ENCODE peak calls at places on chromosomes 5 and 9, in six cellular contexts. B, E, I, L, D and G are unnamed samples.

GRCh38 chr9:113911850-113912249 is 35.7 kb downstream of the ZNF618 start:
- DNase-seq in D (no peak), B (no peak), I (no peak), E (no peak), L (no peak), G (no peak)

GRCh38 chr5:92861531-92862285 is 719.3 kb downstream of the NR2F1-AS1 start:
- DNase-seq in L (no peak), D (no peak), I (no peak), E (no peak), B (no peak), G (no peak)

GRCh38 chr5:50593681-50594080 is 72.8 kb upstream of the PARP8 start:
- DNase-seq in B (no peak), D (no peak), I (no peak), E (no peak), L (no peak), G (no peak)

GRCh38 chr9:121699271-121700164 is 48.1 kb downstream of the DAB2IP start:
- DNase-seq in I (no peak), D (no peak), L (no peak), E (no peak), B (no peak), G (peak)

GRCh38 chr9:116806075-116806474 is 119.0 kb downstream of the TRIM32 start:
- DNase-seq in I (no peak), D (no peak), E (no peak), B (no peak), L (peak), G (no peak)

GRCh38 chr5:174789596-174789995 is 65.2 kb downstream of the MSX2 start:
- DNase-seq in I (no peak), D (no peak), B (no peak), L (no peak), E (no peak), G (no peak)

GRCh38 chr9:99873531-99873930 is 32.9 kb upstream of the STX17 start:
- DNase-seq in B (peak), D (no peak), I (no peak), L (no peak), E (no peak), G (no peak)

GRCh38 chr5:163874431-163874830 is 369.0 kb downstream of the MAT2B start:
- DNase-seq in E (no peak), L (no peak), I (no peak), D (no peak), B (no peak), G (no peak)

GRCh38 chr9:72839140-72839539 is 113.7 kb downstream of the ALDH1A1 start:
- DNase-seq in B (no peak), I (no peak), E (no peak), L (no peak), D (no peak), G (no peak)

GRCh38 chr5:147483197-147483790 is 26.6 kb downstream of the DPYSL3 start:
- DNase-seq in L (no peak), B (no peak), D (no peak), I (no peak), E (no peak), G (no peak)

GRCh38 chr9:76654575-76654974 is 109.7 kb upstream of the PCA3 start:
- DNase-seq in D (no peak), E (no peak), L (no peak), B (no peak), I (no peak), G (no peak)

GRCh38 chr9:125747053-125747764 is at the start of gene PBX3:
- DNase-seq in D (no peak), E (no peak), L (peak), B (peak), I (no peak), G (peak)

GRCh38 chr5:171397599-171397998 is 9.9 kb downstream of the NPM1 start:
- DNase-seq in B (no peak), I (no peak), D (no peak), L (no peak), E (no peak), G (no peak)

GRCh38 chr5:132049093-132049492 is 11.4 kb upstream of the IL3 start:
- DNase-seq in L (no peak), I (no peak), B (no peak), E (no peak), D (no peak), G (no peak)

DNA sequence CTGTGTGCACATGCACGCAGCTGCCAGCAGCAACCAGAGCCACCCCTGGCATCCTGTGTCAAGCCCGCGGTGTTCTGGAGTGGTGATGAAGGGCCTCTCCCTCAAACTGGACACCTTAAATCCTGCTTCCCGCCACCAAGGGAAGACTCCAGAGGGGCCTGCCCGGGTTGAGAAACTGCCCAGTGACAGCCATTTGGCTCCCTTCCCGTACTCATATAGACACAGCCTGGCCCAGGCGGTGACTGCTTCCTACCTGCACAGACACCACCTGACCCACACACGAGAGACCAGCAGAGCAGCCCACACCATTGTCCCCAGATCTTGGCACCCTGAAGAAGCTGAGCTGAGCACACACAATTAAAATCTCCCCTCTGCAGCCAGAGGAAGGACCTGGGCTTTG is 78.2 kb downstream of the TSPAN17 start:
- DNase-seq in E (no peak), L (no peak), D (no peak), B (no peak), I (no peak), G (no peak)
- TF ChIP-seq CHD2 in E (no peak), L (no peak), D (no peak), B (no peak), I (no peak), G (no peak)

GRCh38 chr5:172902497-172903472 is 56.4 kb upstream of the RPL26L1 start:
- DNase-seq in L (peak), E (peak), I (no peak), D (no peak), B (peak), G (peak)

GRCh38 chr5:172898513-172899369 is 60.5 kb upstream of the RPL26L1 start:
- DNase-seq in D (no peak), L (no peak), B (no peak), E (no peak), I (no peak), G (no peak)

GRCh38 chr5:172901788-172902496 is 57.3 kb upstream of the RPL26L1 start:
- DNase-seq in D (no peak), E (no peak), I (no peak), B (peak), L (peak), G (no peak)

GRCh38 chr5:172899436-172899835 is 59.8 kb upstream of the RPL26L1 start:
- DNase-seq in E (no peak), D (no peak), I (no peak), L (no peak), B (no peak), G (no peak)

GRCh38 chr5:172901012-172901780 is 58.0 kb upstream of the RPL26L1 start:
- DNase-seq in I (no peak), E (peak), D (no peak), L (peak), B (no peak), G (no peak)
- TF ChIP-seq EP300 in I (no peak), E (no peak), D (no peak), L (peak), B (peak), G (no peak)

GRCh38 chr9:137671721-137672120 is 52.9 kb downstream of the EHMT1 start:
- DNase-seq in I (no peak), D (no peak), E (no peak), L (no peak), B (no peak), G (no peak)

GRCh38 chr9:137673871-137674270 is 55.1 kb downstream of the EHMT1 start:
- DNase-seq in L (no peak), B (no peak), I (no peak), E (no peak), D (no peak), G (peak)

GRCh38 chr9:137674307-137675305 is 55.8 kb downstream of the EHMT1 start:
- DNase-seq in E (no peak), L (no peak), B (no peak), I (no peak), D (no peak), G (no peak)

GRCh38 chr9:137671196-137671538 is 52.4 kb downstream of the EHMT1 start:
- DNase-seq in E (no peak), B (no peak), I (no peak), L (no peak), D (no peak), G (no peak)

DNA sequence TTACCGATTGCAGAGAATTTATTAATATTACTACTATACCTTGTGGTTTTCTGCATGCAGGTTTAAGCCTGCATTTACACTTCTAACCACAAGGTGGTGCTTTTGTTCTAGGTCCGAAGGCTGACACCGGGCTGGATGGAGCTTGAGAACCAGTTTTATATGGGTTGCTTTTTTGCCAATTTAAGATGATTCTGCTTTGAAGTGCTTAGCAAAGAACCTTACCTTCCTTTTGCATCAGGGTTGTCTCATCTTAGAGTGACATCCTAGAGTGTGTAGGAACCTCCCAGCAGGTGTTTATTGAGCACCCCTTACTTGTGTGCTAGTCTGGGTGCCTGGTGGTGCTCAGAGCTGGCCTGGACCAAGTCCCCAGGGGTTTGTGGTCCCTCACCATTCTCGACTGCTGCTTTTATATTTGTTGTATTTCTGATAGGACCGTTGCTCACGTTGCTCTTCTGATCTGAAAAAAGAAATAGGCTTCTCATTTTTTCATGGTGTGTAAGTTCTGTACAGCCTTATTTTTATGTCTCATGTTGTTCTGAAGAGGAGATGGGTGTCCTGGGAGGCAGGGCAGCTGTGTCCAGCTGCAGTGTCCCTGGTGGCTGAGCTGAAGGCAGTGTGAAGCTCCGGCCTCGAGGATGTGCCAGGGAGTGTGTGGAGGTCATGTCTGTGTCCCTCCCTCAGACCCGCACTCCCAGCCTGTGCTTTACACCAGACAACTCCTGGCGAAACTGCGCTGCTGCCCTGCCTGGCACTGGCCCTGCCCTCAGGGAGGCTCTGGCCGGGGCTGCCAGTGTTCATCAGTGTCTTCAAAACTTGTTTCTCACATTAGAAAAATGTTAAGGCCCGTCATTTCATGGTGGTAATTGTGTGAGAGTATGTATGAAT is 54.3 kb downstream of the EHMT1 start:
- DNase-seq in E (peak), D (peak), I (no peak), B (peak), L (peak), G (peak)
- TF ChIP-seq CHD2 in E (no peak), D (no peak), I (no peak), B (no peak), L (no peak), G (no peak)

GRCh38 chr9:128881884-128882676 is at the start of the genes KYAT1 and LRRC8A:
- DNase-seq in D (peak), L (peak), B (peak), E (peak), I (peak), G (peak)
- TF ChIP-seq EP300 in D (no peak), L (no peak), B (no peak), E (no peak), I (no peak), G (no peak)

GRCh38 chr5:78706381-78706780 is 57.8 kb upstream of the LHFPL2 start:
- DNase-seq in L (no peak), D (no peak), B (no peak), I (no peak), E (no peak), G (no peak)
- TF ChIP-seq CHD2 in L (no peak), D (no peak), B (no peak), I (no peak), E (no peak), G (no peak)

GRCh38 chr5:141560141-141560540 is 58.7 kb downstream of the DIAPH1 start:
- DNase-seq in D (no peak), L (no peak), I (no peak), B (no peak), E (no peak), G (no peak)

GRCh38 chr5:141560725-141561483 is 57.9 kb downstream of the DIAPH1 start:
- DNase-seq in L (peak), E (peak), B (no peak), I (peak), D (no peak), G (peak)

GRCh38 chr5:141565826-141566575 is 52.8 kb downstream of the DIAPH1 start:
- DNase-seq in B (no peak), L (no peak), I (no peak), E (no peak), D (no peak), G (no peak)

GRCh38 chr5:141567513-141568117 is 51.2 kb downstream of the DIAPH1 start:
- DNase-seq in L (no peak), E (no peak), B (no peak), I (no peak), D (no peak), G (peak)

GRCh38 chr5:141564216-141564692 is 54.5 kb downstream of the DIAPH1 start:
- DNase-seq in B (peak), I (peak), E (peak), L (peak), D (peak), G (peak)
- TF ChIP-seq EP300 in B (no peak), I (no peak), E (no peak), L (peak), D (no peak), G (no peak)

GRCh38 chr9:21994526-21994995 is at the start of gene CDKN2B-AS1:
- DNase-seq in I (no peak), D (no peak), E (no peak), L (no peak), B (no peak), G (peak)
- TF ChIP-seq CHD2 in I (no peak), D (no peak), E (no peak), L (no peak), B (no peak), G (no peak)

GRCh38 chr9:95188459-95188858 is 129.1 kb downstream of the FANCC start:
- DNase-seq in E (no peak), D (no peak), I (no peak), B (no peak), L (no peak), G (no peak)
- TF ChIP-seq EP300 in E (no peak), D (no peak), I (no peak), B (no peak), L (no peak), G (no peak)

GRCh38 chr5:10532421-10532820 is 31.4 kb upstream of the ANKRD33B start:
- DNase-seq in E (no peak), L (no peak), I (no peak), B (no peak), D (no peak), G (no peak)
- TF ChIP-seq CHD2 in E (no peak), L (no peak), I (no peak), B (no peak), D (no peak), G (no peak)

DNA sequence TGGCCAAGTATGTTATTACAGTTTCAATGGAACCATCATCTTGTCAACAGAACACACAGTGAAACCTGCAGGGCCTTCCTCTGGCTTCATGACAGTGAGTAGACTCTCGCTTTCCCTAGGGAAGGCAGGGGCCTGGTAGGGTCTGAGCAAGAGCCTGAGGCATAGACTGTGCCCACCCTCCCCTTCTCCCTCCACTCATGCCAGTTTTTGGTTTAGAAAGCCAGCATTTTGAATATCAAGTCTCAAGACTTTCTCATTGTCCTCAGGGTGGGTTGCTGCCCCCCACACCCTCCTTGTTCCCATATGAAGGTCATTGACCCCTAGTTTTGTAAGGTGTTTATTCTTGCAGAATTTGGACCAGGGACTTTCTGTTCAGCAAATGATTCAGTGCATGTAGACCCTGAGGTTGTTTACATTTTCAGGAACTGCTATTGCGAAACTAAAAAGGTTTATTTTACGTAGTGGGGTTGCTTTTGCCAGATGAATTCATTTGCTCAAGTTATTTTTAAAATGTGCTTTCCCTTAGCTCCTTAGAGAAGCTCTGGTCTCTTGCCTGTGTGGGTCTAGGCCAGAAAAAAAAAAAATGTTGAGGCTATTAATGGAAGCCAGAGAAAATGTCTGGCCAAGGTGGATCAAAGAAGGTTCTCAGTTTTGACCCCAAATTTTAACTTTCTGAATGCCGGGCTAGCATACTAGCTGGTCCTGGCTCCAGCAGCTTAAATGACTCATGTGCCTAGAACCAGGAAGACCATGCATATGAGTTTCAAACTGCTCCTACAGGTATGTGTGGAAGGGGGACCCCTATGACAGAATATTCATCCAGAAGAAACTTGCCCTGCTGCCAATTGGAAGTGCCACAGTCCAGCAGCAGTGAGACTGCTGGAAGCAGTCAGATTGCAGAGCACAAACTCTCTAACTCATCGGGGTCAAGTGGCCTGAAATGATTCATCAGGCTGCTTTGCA is 10.1 kb upstream of the MOB3B start:
- DNase-seq in B (no peak), L (no peak), D (peak), E (peak), I (no peak), G (no peak)
- TF ChIP-seq EP300 in B (peak), L (no peak), D (peak), E (no peak), I (no peak), G (no peak)